ENCODE peak calls at places on chromosomes 12 and 14, in four cellular contexts. S, P, M and Z are unnamed samples.

GRCh38 chr12:7915911-7916403 is 20.0 kb downstream of the SLC2A3 start:
- DNase-seq in S (no peak), P (no peak), M (peak), Z (peak)

GRCh38 chr12:67794151-67794550 is 145.6 kb downstream of the DYRK2 start:
- DNase-seq in M (no peak), P (no peak), S (no peak), Z (no peak)

GRCh38 chr12:100987552-100988277 is 193.1 kb downstream of the ANO4 start:
- DNase-seq in M (peak), S (no peak), P (peak), Z (no peak)

GRCh38 chr12:99916555-99916954 is 68.2 kb downstream of the ANKS1B start:
- DNase-seq in P (no peak), S (no peak), M (no peak), Z (no peak)

GRCh38 chr12:107929436-107929835 is 154.9 kb downstream of the ASCL4 start:
- DNase-seq in S (no peak), P (peak), M (no peak), Z (peak)

GRCh38 chr14:69553221-69553620 is 21.4 kb downstream of the CCDC177 start:
- DNase-seq in M (no peak), S (no peak), P (peak), Z (no peak)

GRCh38 chr12:5305425-5305824 is 126.5 kb upstream of the NTF3 start:
- DNase-seq in S (no peak), M (no peak), P (no peak), Z (no peak)

GRCh38 chr12:131832393-131833231 is 4.4 kb downstream of the MMP17 start:
- DNase-seq in M (no peak), P (peak), S (peak), Z (no peak)